ENCODE peak calls at places on chromosomes 1 and 21, in eight cellular contexts. O is MM.1S, Y is cardiac muscle cell, K is psoas muscle, B is uterus, R is RWPE1, D is neural progenitor cell, S is upper lobe of right lung. C is an unnamed sample.

GRCh38 chr1:150362721-150363425 is 1.1 kb upstream of the RPRD2 start:
- DNase-seq in O (no peak), R (no peak), Y (no peak), B (no peak), S (peak), D (no peak), K (no peak), C (no peak)

GRCh38 chr1:31020007-31020790 is 45.3 kb downstream of the PUM1 start:
- DNase-seq in Y (no peak), D (no peak), R (no peak), K (no peak), O (no peak), B (no peak), S (no peak), C (no peak)

GRCh38 chr1:222946436-222946835 is 131.6 kb downstream of the DISP1 start:
- DNase-seq in O (no peak), S (no peak), K (no peak), D (no peak), R (no peak), B (no peak), Y (no peak), C (no peak)

GRCh38 chr1:227941509-227942020 is 6.2 kb downstream of the WNT9A start:
- DNase-seq in R (no peak), B (no peak), K (peak), S (peak), D (no peak), Y (no peak), O (no peak), C (no peak)

GRCh38 chr1:196295766-196296165 is 312.5 kb downstream of the KCNT2 start:
- DNase-seq in S (no peak), B (no peak), O (no peak), K (no peak), Y (peak), R (peak), D (no peak), C (no peak)

GRCh38 chr1:23787701-23788100 is 3.2 kb upstream of the LYPLA2 start:
- DNase-seq in D (no peak), S (no peak), K (no peak), B (no peak), O (no peak), Y (no peak), R (no peak), C (no peak)

GRCh38 chr1:156747737-156748669 is 3.5 kb downstream of the HDGF start:
- DNase-seq in R (no peak), S (no peak), Y (no peak), O (no peak), K (no peak), B (no peak), D (peak), C (no peak)

GRCh38 chr1:94237291-94238226 is at the start of gene ARHGAP29:
- DNase-seq in B (peak), Y (peak), K (peak), R (peak), O (peak), D (peak), S (peak), C (peak)

GRCh38 chr1:94528271-94528670 is 13.3 kb downstream of the F3 start:
- DNase-seq in B (no peak), S (no peak), R (no peak), D (peak), Y (no peak), K (no peak), O (no peak), C (no peak)

GRCh38 chr1:154955039-154955717 is 721 bp downstream of the PBXIP1 start:
- DNase-seq in K (no peak), D (peak), B (no peak), R (no peak), Y (peak), O (peak), S (no peak), C (peak)

GRCh38 chr1:116853680-116854191 is 56.0 kb upstream of the PTGFRN start:
- DNase-seq in O (peak), D (peak), Y (peak), B (no peak), R (peak), K (no peak), S (no peak), C (no peak)

GRCh38 chr1:150146853-150147542 is 2.7 kb upstream of the PLEKHO1 start:
- DNase-seq in Y (peak), D (no peak), R (no peak), B (no peak), S (no peak), O (no peak), K (no peak), C (no peak)

GRCh38 chr21:34020934-34021553 is 52.3 kb upstream of the MRPS6 start:
- DNase-seq in K (no peak), B (no peak), Y (no peak), O (no peak), S (no peak), D (no peak), R (no peak), C (no peak)

GRCh38 chr1:160746870-160747500 is 7.9 kb downstream of the SLAMF7 start:
- DNase-seq in B (no peak), O (no peak), R (no peak), D (no peak), K (no peak), Y (no peak), S (no peak), C (no peak)

GRCh38 chr1:195345149-195345548 is 1263.1 kb downstream of the KCNT2 start:
- DNase-seq in Y (no peak), D (peak), K (no peak), B (no peak), O (no peak), R (no peak), S (peak), C (no peak)

GRCh38 chr1:153617677-153618076 is 1.6 kb upstream of the S100A14 start:
- DNase-seq in O (peak), D (peak), B (peak), R (no peak), S (no peak), Y (no peak), K (peak), C (peak)

GRCh38 chr1:85438353-85438752 is 26.6 kb downstream of the DDAH1 start:
- DNase-seq in D (no peak), B (no peak), O (no peak), R (no peak), Y (peak), S (no peak), K (no peak), C (no peak)

GRCh38 chr1:18631496-18632217 is 1.0 kb downstream of the PAX7 start:
- DNase-seq in S (no peak), R (no peak), K (no peak), O (no peak), D (peak), Y (no peak), B (no peak), C (no peak)

GRCh38 chr1:216071227-216071626 is 352.0 kb downstream of the USH2A start:
- DNase-seq in O (no peak), Y (no peak), R (no peak), B (no peak), S (no peak), D (no peak), K (no peak), C (no peak)

GRCh38 chr1:57845041-57845440 is 421.2 kb upstream of the DAB1 start:
- DNase-seq in K (no peak), B (no peak), Y (peak), O (no peak), S (no peak), D (no peak), R (peak), C (no peak)

GRCh38 chr21:42677339-42678117 is 24.1 kb downstream of the PDE9A start:
- DNase-seq in Y (peak), O (no peak), B (no peak), S (no peak), D (no peak), R (no peak), K (peak), C (peak)

DNA sequence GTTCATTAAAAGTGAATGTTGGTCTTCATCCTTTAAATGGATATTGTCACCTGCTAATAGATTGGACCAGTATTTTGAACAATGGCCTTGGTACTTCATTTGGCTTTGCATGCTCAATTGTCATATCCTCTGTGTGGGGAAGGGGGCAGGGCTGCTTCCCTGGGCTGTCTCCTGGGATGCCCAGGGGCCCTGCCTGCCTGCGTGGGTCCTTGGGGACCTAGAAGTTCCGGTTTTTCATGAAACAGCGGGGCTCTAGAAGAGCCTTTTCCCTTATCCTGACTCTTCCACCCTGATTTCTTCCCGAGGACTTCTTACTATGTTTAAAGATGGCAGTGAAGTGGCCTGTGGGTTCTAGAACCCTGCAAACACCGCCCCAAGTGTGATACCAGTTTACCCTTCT is 97.5 kb downstream of the DISC1 start:
- DNase-seq in O (no peak), B (no peak), S (no peak), Y (no peak), D (no peak), R (no peak), K (no peak), C (no peak)
- H3K27ac ChIP-seq in O (no peak), B (no peak), S (no peak), Y (no peak), D (no peak), R (no peak), K (no peak), C (no peak)

GRCh38 chr1:221415626-221416025 is 326.3 kb downstream of the DUSP10 start:
- DNase-seq in Y (no peak), O (no peak), S (no peak), B (no peak), D (no peak), R (no peak), K (no peak), C (no peak)

GRCh38 chr1:221418346-221418745 is 323.5 kb downstream of the DUSP10 start:
- DNase-seq in O (no peak), R (no peak), Y (peak), K (no peak), S (no peak), B (no peak), D (no peak), C (no peak)

GRCh38 chr1:221416723-221417122 is 325.2 kb downstream of the DUSP10 start:
- DNase-seq in S (no peak), R (no peak), B (no peak), K (no peak), D (no peak), Y (no peak), O (no peak), C (no peak)

GRCh38 chr1:221419513-221420088 is 322.3 kb downstream of the DUSP10 start:
- DNase-seq in B (no peak), S (no peak), O (no peak), Y (peak), K (no peak), R (peak), D (no peak), C (no peak)
- TF ChIP-seq CTCF in B (no peak), S (no peak), O (no peak), Y (no peak), K (no peak), R (no peak), D (no peak), C (no peak)

GRCh38 chr1:42937141-42937696 is 21.4 kb downstream of the SLC2A1 start:
- DNase-seq in S (peak), Y (peak), K (no peak), R (peak), B (no peak), O (no peak), D (no peak), C (no peak)

GRCh38 chr1:42937836-42938595 is 20.7 kb downstream of the SLC2A1 start:
- DNase-seq in K (no peak), O (no peak), Y (no peak), B (no peak), S (peak), R (no peak), D (no peak), C (no peak)

GRCh38 chr1:42935313-42935624 is 23.4 kb downstream of the SLC2A1 start:
- DNase-seq in O (peak), R (no peak), S (peak), B (no peak), D (no peak), K (no peak), Y (no peak), C (peak)

GRCh38 chr1:42935971-42936308 is 22.7 kb downstream of the SLC2A1 start:
- DNase-seq in O (no peak), Y (no peak), S (peak), K (no peak), B (no peak), D (no peak), R (no peak), C (no peak)

DNA sequence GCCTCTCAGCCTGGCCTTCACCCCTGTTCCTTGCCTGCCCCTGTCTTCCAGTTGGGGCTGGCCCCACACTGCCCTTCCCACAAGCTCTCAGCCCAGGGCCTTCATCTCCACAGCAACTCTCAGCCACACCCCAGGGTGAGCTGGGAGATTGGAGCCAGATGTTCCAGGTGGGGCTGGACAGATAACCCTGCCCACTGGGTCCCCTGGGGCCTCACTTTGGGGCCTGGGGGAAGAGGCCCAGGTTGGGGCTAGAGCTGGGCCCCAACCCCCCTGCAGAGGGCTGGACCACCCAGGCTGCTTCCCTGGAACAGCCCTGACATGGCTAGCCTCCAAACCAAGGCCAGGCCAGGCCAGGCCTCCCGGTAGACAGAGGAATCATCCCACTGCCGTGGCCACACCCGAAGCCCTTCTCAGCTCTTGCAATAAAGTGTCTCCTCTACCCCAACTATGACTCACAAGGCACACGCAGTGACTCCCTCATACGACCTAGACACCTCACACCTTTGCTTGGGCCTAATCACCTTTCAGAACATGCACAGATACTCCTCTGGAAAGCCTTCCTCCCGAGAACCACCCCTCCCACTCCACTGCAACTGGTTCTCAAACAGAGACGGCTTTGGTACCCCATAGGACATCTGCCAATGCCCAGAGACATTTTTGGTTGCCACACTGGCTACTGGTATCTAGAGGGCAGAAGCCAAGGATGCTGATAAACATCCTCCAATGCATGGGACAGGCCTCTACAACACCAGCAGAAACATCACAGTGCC is 22.2 kb downstream of the SLC2A1 start:
- DNase-seq in S (peak), B (peak), Y (peak), R (peak), O (no peak), K (peak), D (no peak), C (peak)
- H3K27ac ChIP-seq in S (no peak), B (peak), Y (peak), R (peak), O (peak), K (no peak), D (no peak), C (peak)

GRCh38 chr1:158509471-158510161 is 37.6 kb downstream of the OR10R2 start:
- DNase-seq in S (no peak), R (no peak), B (no peak), O (no peak), K (no peak), D (peak), Y (peak), C (no peak)

GRCh38 chr1:158507511-158507910 is 35.5 kb downstream of the OR10R2 start:
- DNase-seq in R (no peak), K (no peak), B (no peak), O (no peak), Y (no peak), S (no peak), D (no peak), C (no peak)

DNA sequence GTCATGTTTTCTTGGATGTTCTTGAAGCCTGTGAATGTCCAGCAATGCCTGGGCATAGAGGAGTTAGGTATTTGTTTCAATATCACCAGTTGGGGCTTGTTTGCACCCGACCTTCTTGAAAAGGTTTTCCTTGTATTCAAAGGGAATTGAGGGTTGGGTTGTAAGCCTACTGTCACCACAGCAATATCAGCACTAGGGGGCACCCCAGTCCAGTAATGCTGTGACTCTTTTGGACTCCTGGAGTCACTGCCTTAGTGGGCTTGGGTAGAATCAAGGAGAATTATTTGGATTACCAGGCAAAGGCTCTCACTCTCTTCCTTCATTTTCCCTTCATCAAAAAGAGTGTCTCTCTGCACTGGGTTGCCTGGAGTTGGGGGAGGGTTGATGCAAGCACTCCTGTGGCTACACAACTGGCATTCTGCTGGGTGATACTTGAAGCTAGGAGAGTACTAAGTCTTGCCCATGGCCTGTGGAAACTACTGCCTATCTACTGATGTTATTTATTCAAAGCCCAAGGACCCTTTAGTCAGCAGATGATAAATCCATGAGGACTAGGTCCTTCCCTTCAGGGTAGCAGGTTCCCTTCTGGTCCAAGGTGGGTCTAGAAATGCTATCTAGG is 34.5 kb downstream of the OR10R2 start:
- DNase-seq in K (no peak), O (peak), Y (peak), R (no peak), S (no peak), D (peak), B (no peak), C (peak)
- TF ChIP-seq CTCF in K (no peak), O (peak), Y (peak), R (no peak), S (peak), D (peak), B (no peak), C (peak)

GRCh38 chr1:197917553-197917812 is 311 bp downstream of the LHX9 start:
- DNase-seq in D (no peak), S (no peak), K (no peak), R (no peak), B (no peak), O (no peak), Y (no peak), C (no peak)
- H3K27ac ChIP-seq in D (no peak), S (peak), K (no peak), R (no peak), B (no peak), O (no peak), Y (no peak), C (no peak)

GRCh38 chr1:172401907-172402306 is 18.6 kb upstream of the C1orf105 start:
- DNase-seq in D (peak), B (no peak), S (no peak), K (no peak), O (no peak), R (no peak), Y (peak), C (peak)
- TF ChIP-seq CTCF in D (peak), B (no peak), S (peak), K (no peak), O (no peak), R (no peak), Y (peak), C (peak)